ENCODE peak calls at places on chromosomes 1 and 21, in four cellular contexts. One of them, this sample, is unnamed.
A peak's percentile ranks its signal among the peaks of the same experiment; 100 is the strongest.

GRCh38 chr1:213723187-213723586 is 264.6 kb upstream of the PROX1 start:
- DNase-seq in lower leg skin: no peak
- DNase-seq in AG10803: no peak
- DNase-seq in tibial artery: no peak
- DNase-seq in this sample: no peak

GRCh38 chr1:213082778-213083445 is 31.9 kb downstream of the RPS6KC1 start:
- DNase-seq in tibial artery: no peak
- DNase-seq in AG10803: no peak
- DNase-seq in lower leg skin: no peak
- DNase-seq in this sample: no peak

GRCh38 chr1:195894411-195894810 is 713.8 kb downstream of the KCNT2 start:
- DNase-seq in tibial artery: no peak
- DNase-seq in lower leg skin: no peak
- DNase-seq in AG10803: no peak
- DNase-seq in this sample: no peak

GRCh38 chr1:111199881-111200801 is at the start of gene DENND2D:
- DNase-seq in AG10803: no peak
- DNase-seq in tibial artery: peak; percentile 74
- DNase-seq in lower leg skin: peak; percentile 79
- DNase-seq in this sample: no peak

GRCh38 chr1:10632691-10633090 is 157.9 kb downstream of the PEX14 start:
- DNase-seq in AG10803: no peak
- DNase-seq in lower leg skin: no peak
- DNase-seq in tibial artery: no peak
- DNase-seq in this sample: peak; percentile 19

GRCh38 chr21:21971384-21971783 is 973.2 kb downstream of the NCAM2 start:
- DNase-seq in AG10803: no peak
- DNase-seq in lower leg skin: no peak
- DNase-seq in tibial artery: no peak
- DNase-seq in this sample: no peak

GRCh38 chr1:205580140-205580922 is 51.5 kb downstream of the ELK4 start:
- DNase-seq in AG10803: no peak
- DNase-seq in tibial artery: peak; percentile 42
- DNase-seq in lower leg skin: no peak
- DNase-seq in this sample: no peak

GRCh38 chr1:91045284-91045683 is 23.4 kb upstream of the ZNF644 start:
- DNase-seq in lower leg skin: no peak
- DNase-seq in AG10803: no peak
- DNase-seq in tibial artery: no peak
- DNase-seq in this sample: no peak

GRCh38 chr1:162151900-162152829 is 82.7 kb downstream of the NOS1AP start:
- DNase-seq in AG10803: no peak
- DNase-seq in lower leg skin: no peak
- DNase-seq in tibial artery: no peak
- DNase-seq in this sample: peak; percentile 67

GRCh38 chr21:42319851-42320602 is 4.8 kb upstream of the TFF3 start:
- DNase-seq in lower leg skin: no peak
- DNase-seq in AG10803: no peak
- DNase-seq in tibial artery: no peak
- DNase-seq in this sample: no peak

GRCh38 chr1:70072239-70072751 is 133.1 kb downstream of the LRRC40 start:
- DNase-seq in lower leg skin: no peak
- DNase-seq in tibial artery: no peak
- DNase-seq in AG10803: peak; percentile 65
- DNase-seq in this sample: no peak

GRCh38 chr1:179230251-179230650 is 774 bp upstream of the ABL2 start:
- DNase-seq in tibial artery: no peak
- DNase-seq in lower leg skin: no peak
- DNase-seq in AG10803: no peak
- DNase-seq in this sample: no peak

GRCh38 chr1:58155418-58156123 is 391.0 kb downstream of the OMA1 start:
- DNase-seq in tibial artery: no peak
- DNase-seq in AG10803: peak; percentile 1
- DNase-seq in lower leg skin: no peak
- DNase-seq in this sample: peak; percentile 57

GRCh38 chr1:193539731-193540459 is 353.5 kb upstream of the B3GALT2 start:
- DNase-seq in AG10803: no peak
- DNase-seq in tibial artery: no peak
- DNase-seq in lower leg skin: no peak
- DNase-seq in this sample: no peak

GRCh38 chr21:44552681-44553080 is 1.4 kb upstream of the KRTAP10-2 start:
- DNase-seq in lower leg skin: no peak
- DNase-seq in AG10803: no peak
- DNase-seq in tibial artery: no peak
- DNase-seq in this sample: no peak

GRCh38 chr1:90475623-90476022 is 241.5 kb downstream of the BARHL2 start:
- DNase-seq in AG10803: no peak
- DNase-seq in lower leg skin: no peak
- DNase-seq in tibial artery: no peak
- DNase-seq in this sample: no peak

GRCh38 chr1:2804628-2805351 is 3.3 kb upstream of the TTC34 start:
- DNase-seq in tibial artery: no peak
- DNase-seq in lower leg skin: no peak
- DNase-seq in AG10803: no peak
- DNase-seq in this sample: peak; percentile 27

GRCh38 chr21:44964381-44964780 is 24.6 kb downstream of the SLX9 start:
- DNase-seq in lower leg skin: no peak
- DNase-seq in tibial artery: no peak
- DNase-seq in AG10803: no peak
- DNase-seq in this sample: no peak

GRCh38 chr1:42658880-42659337 is 686 bp downstream of the PPIH start:
- DNase-seq in lower leg skin: no peak
- DNase-seq in AG10803: no peak
- DNase-seq in tibial artery: no peak
- DNase-seq in this sample: no peak
- TF ChIP-seq CTCF in lower leg skin: no peak
- TF ChIP-seq CTCF in AG10803: no peak
- TF ChIP-seq CTCF in tibial artery: no peak
- TF ChIP-seq CTCF in this sample: no peak

GRCh38 chr1:81187636-81188035 is 613.1 kb upstream of the ADGRL2 start:
- DNase-seq in AG10803: no peak
- DNase-seq in tibial artery: no peak
- DNase-seq in lower leg skin: no peak
- DNase-seq in this sample: no peak
- TF ChIP-seq CTCF in AG10803: no peak
- TF ChIP-seq CTCF in tibial artery: no peak
- TF ChIP-seq CTCF in lower leg skin: no peak
- TF ChIP-seq CTCF in this sample: no peak

GRCh38 chr1:172320723-172321122 is 99.8 kb upstream of the C1orf105 start:
- DNase-seq in tibial artery: no peak
- DNase-seq in lower leg skin: no peak
- DNase-seq in AG10803: peak; percentile 44
- DNase-seq in this sample: no peak
- TF ChIP-seq CTCF in tibial artery: no peak
- TF ChIP-seq CTCF in lower leg skin: no peak
- TF ChIP-seq CTCF in AG10803: no peak
- TF ChIP-seq CTCF in this sample: no peak

GRCh38 chr1:149942207-149942606 is 5.5 kb upstream of the MTMR11 start:
- DNase-seq in lower leg skin: no peak
- DNase-seq in AG10803: no peak
- DNase-seq in tibial artery: no peak
- DNase-seq in this sample: peak; percentile 61
- TF ChIP-seq CTCF in lower leg skin: no peak
- TF ChIP-seq CTCF in AG10803: peak; percentile 35
- TF ChIP-seq CTCF in tibial artery: no peak
- TF ChIP-seq CTCF in this sample: no peak

DNA sequence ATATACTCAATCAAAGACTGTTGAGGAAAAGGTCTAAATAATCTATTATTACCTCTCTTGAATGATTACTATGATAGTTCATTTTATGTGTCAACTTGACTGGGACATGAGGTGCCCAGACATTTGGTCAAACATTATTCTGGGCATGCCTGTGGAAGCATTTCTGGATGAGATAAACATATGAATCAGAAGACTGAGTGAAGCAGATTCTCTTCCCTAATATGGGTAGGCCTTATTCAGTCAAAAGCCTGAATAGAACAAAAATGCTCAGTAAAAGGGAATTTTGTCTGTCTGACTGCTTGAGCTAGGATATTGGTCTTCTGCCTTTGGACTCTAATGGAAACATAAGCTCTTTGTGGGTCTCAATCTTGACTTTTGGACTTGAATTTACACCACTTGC is 73.3 kb upstream of the SOX13 start:
- DNase-seq in AG10803: no peak
- DNase-seq in lower leg skin: no peak
- DNase-seq in tibial artery: no peak
- DNase-seq in this sample: no peak
- TF ChIP-seq CTCF in AG10803: no peak
- TF ChIP-seq CTCF in lower leg skin: no peak
- TF ChIP-seq CTCF in tibial artery: no peak
- TF ChIP-seq CTCF in this sample: no peak